ENCODE peak calls at places on chromosomes 11 and 22, in eight cellular contexts. E is spleen; D is GM23338; W is heart left ventricle; X is CD8-positive, alpha-beta T cell; T is Panc1; V is PC-9; H is thoracic aorta. S is an unnamed sample. For H3K36me3, the result is how much of the 10 kb centered on the place peaks cover.

GRCh38 chr22:40766956-40767355 is 52.2 kb downstream of the SLC25A17 start:
- DNase-seq in W (no peak), E (no peak), X (no peak), V (peak), D (no peak), H (no peak), T (no peak), S (no peak)

GRCh38 chr22:38927033-38927789 is 30.2 kb upstream of the APOBEC3A start:
- DNase-seq in V (peak), E (peak), H (peak), X (peak), D (peak), W (peak), T (peak), S (peak)

GRCh38 chr11:444397-445144 is 2.8 kb upstream of the ANO9 start:
- DNase-seq in X (no peak), E (no peak), H (no peak), T (no peak), D (no peak), V (no peak), W (peak), S (peak)

GRCh38 chr11:126592496-126593410 is 237.3 kb downstream of the ST3GAL4 start:
- DNase-seq in E (peak), W (no peak), V (no peak), H (no peak), T (no peak), X (no peak), D (peak), S (no peak)

GRCh38 chr11:2741377-2742131 is 41.8 kb upstream of the KCNQ1OT1 start:
- DNase-seq in H (no peak), E (peak), T (no peak), X (no peak), W (peak), V (peak), D (no peak), S (no peak)

GRCh38 chr11:1559103-1559951 is 12.7 kb downstream of the DUSP8 start:
- DNase-seq in X (peak), W (peak), T (peak), H (peak), E (peak), V (peak), D (peak), S (no peak)

GRCh38 chr11:15668718-15669117 is 554.0 kb downstream of the INSC start:
- DNase-seq in T (no peak), D (no peak), W (no peak), V (no peak), E (no peak), H (no peak), X (no peak), S (no peak)

GRCh38 chr11:75031224-75031753 is 42.6 kb downstream of the NEU3 start:
- DNase-seq in W (no peak), T (no peak), V (no peak), X (no peak), D (no peak), E (no peak), H (no peak), S (no peak)

GRCh38 chr11:34775417-34775888 is 140.7 kb downstream of the APIP start:
- DNase-seq in W (no peak), D (no peak), T (no peak), H (no peak), V (no peak), X (no peak), E (no peak), S (no peak)

GRCh38 chr11:44628730-44629361 is 63.4 kb downstream of the CD82 start:
- DNase-seq in V (no peak), X (no peak), H (no peak), W (no peak), T (no peak), E (no peak), D (no peak), S (no peak)

GRCh38 chr22:22767876-22768602 is 119.6 kb upstream of the IGLL5 start:
- DNase-seq in X (no peak), T (no peak), D (peak), W (no peak), E (no peak), V (no peak), H (no peak), S (no peak)

GRCh38 chr11:122897606-122898210 is 15.1 kb downstream of the JHY start:
- DNase-seq in E (no peak), X (no peak), D (no peak), W (no peak), H (no peak), V (no peak), T (no peak), S (no peak)

GRCh38 chr11:69919659-69920499 is 100.7 kb upstream of the FGF3 start:
- DNase-seq in T (no peak), W (no peak), V (no peak), D (no peak), H (no peak), X (peak), E (peak), S (no peak)

GRCh38 chr11:10973416-10973815 is 115.6 kb upstream of the ZBED5 start:
- DNase-seq in X (no peak), H (no peak), W (no peak), T (no peak), E (no peak), D (no peak), V (no peak), S (no peak)

DNA sequence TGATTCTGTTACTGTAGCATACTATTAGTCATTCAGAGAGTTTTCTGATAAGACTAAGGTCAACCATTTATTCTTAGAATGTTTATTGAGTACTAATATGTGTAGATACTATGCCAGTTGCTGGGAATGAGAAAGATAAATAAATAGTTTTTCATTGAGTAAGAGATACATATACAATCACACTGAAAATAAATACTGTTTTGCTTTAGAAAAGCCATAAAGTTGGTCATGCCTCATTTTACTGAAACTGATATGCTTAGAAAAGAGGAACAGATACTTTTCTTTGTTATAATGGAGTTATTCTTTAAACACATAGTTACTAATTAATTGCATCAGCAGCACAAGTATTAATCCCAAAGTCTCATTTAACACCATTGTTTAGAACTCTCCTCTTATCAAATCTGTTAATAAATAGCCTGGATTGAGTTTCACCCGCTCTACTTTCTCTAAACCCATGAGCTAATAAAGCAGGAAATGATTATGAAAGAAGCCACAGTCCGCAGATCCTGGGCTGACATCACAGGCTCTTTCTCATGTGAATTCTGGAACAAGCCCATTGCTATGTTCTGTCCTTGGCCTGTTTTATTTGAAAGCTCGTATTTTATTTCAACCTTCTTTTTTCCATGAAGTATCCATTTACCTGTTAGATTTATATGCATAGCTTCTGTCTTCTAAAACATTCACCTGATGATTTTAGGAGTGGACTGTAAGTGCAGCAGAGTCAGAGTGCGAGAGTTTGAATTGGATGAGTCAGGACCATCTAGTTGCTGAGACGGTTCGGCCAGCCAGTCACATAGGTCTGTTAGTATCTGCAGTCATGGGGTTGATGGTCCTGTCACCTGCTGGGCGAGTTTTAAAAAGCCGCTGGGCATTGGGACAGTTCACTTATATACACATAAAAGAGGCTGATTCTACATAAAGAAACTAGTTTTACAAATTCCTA is 35.5 kb downstream of the PIWIL4 start:
- DNase-seq in T (peak), D (peak), V (peak), H (no peak), E (no peak), X (peak), W (no peak), S (peak)
- TF ChIP-seq CTCF in T (peak), D (peak), V (peak), H (no peak), E (no peak), X (no peak), W (peak), S (peak)

DNA sequence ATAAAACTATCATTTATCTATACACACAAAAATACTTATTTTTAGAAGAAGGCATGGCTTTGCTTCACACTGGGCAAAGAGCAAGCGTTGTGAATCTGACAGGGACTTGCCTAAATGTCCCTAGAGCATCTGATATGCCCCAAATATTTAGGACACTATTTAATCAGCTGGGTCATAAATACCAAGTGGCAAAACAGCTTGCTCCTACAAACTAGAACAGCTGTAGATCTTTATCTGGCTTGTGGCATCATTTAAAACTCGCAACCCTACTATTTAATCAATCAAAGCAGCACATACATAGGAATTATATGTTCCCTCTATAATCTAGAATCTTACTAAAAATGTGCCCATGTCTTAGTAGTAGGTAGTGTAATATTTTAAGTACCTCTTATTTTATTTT is 999.5 kb downstream of the JRKL start:
- DNase-seq in X (no peak), W (no peak), E (no peak), T (no peak), D (no peak), V (no peak), H (no peak), S (no peak)
- H3K36me3 ChIP-seq in X (under half), W (under half), E (under half), T (under half), D (under half), V (under half), H (under half), S (under half)

DNA sequence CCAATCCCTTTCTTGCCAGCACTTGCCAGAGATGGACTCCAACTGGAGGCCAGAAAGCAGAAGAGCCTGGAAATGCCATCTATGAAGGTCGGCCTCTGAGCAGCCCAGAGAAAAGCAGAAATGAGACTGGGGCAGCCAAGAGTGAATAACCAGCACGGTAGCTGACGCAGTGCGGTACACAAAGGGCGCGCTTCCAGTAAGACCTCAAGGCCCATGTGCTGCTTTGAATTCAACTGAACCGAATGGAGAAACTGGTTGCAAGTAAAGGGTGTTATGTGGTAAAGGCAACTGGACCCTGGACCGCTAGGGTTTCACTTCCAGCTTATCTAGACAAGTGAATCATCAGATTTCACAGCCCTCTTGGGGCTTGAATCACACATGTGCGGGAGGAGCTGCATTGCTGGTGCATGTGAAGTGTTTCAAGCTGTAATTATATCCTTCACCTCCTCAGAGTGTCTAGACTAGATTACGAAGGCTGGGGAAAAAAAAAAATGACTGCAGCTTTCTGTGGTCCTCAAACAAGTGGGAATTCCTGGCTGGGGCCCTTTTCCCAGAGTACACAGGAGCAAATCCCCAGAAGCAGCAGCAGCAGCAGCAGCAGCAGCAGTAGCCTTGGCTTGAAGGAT is 128.9 kb downstream of the CCDC34 start:
- DNase-seq in D (no peak), V (peak), W (peak), X (no peak), H (no peak), T (no peak), E (peak), S (peak)
- TF ChIP-seq CTCF in D (no peak), V (no peak), W (no peak), X (no peak), H (no peak), T (no peak), E (no peak), S (no peak)

GRCh38 chr11:111639226-111639925 is 37.1 kb downstream of the SIK2 start:
- DNase-seq in W (no peak), D (peak), E (no peak), T (no peak), V (no peak), H (no peak), X (no peak), S (no peak)
- H3K36me3 ChIP-seq in W (under half), D (under half), E (under half), T (under half), V (under half), H (under half), X (under half), S (under half)

DNA sequence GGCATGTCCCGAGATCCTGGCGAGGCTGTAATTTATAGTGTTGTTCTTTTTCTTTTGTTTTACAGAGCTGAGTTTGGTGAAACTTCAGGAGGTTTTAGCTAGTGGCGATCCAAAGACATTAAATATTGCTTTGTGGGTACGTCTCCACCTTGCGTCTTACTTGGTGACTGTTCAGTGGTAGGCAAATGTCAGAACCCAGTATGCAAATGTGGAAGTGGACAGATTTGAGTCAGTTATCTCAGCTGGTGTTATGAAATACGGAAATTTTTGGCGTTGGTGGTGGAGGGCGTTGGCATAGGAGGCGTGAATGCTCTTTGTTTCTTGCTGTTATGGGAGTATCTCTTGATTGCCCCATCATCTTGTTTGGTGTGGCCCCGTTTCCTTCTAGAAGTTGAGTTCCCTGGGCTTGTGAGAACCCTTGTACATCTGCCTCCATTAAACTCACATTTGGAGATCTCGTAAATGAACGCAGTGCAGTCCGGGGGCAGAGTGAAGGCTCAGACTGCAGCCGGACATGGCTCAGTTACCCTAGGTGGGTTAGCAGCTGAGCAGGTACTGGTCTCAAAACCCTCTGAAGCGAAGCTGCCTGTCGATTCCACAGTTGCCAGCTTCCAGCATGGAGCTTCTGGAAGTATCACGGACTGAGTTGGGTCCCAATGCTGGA is 39.9 kb downstream of the PTPRJ start:
- DNase-seq in E (peak), V (no peak), D (no peak), T (no peak), W (no peak), X (no peak), H (no peak), S (peak)
- TF ChIP-seq CTCF in E (peak), V (no peak), D (no peak), T (no peak), W (no peak), X (no peak), H (no peak), S (peak)

GRCh38 chr11:68581901-68582300 is 102.4 kb upstream of the GAL start:
- DNase-seq in X (no peak), V (no peak), W (no peak), T (no peak), D (no peak), E (no peak), H (no peak), S (no peak)
- H3K36me3 ChIP-seq in X (half or more), V (under half), W (under half), T (under half), D (under half), E (half or more), H (under half), S (under half)

GRCh38 chr11:83285771-83286528 is at the start of gene CCDC90B:
- DNase-seq in D (peak), W (peak), E (peak), T (peak), X (peak), H (peak), V (peak), S (peak)
- TF ChIP-seq CTCF in D (no peak), W (no peak), E (peak), T (peak), X (no peak), H (no peak), V (no peak), S (peak)